ENCODE peak calls at places on chromosomes 1 and 21, in four cellular contexts. L is germinal center, Y is endothelial cell, Z is GM23248. D is an unnamed sample.
A peak's percentile ranks its signal among the peaks of the same experiment; 100 is the strongest.

GRCh38 chr1:52665173-52666020 is 32.4 kb downstream of the SHISAL2A start:
- DNase-seq in L (no peak), Y (no peak), Z (no peak), D (no peak)

GRCh38 chr1:212285685-212286436 is 651 bp downstream of the PPP2R5A start:
- DNase-seq in L (peak; percentile 72), Y (peak; percentile 57), Z (peak; percentile 83), D (peak; percentile 68)

GRCh38 chr1:90175490-90176157 is 180.7 kb downstream of the ZNF326 start:
- DNase-seq in L (no peak), Y (no peak), Z (peak; percentile 7), D (no peak)

GRCh38 chr1:109040627-109041613 is 982 bp downstream of the WDR47 start:
- DNase-seq in L (peak; percentile 49), Y (peak; percentile 31), Z (peak; percentile 54), D (no peak)

GRCh38 chr21:43021191-43021590 is 46.8 kb downstream of the PKNOX1 start:
- DNase-seq in L (no peak), Y (no peak), Z (no peak), D (no peak)

GRCh38 chr1:183301239-183301638 is 115.2 kb downstream of the LAMC2 start:
- DNase-seq in L (no peak), Y (no peak), Z (no peak), D (no peak)

GRCh38 chr1:6263716-6264115 is 2.8 kb upstream of the GPR153 start:
- DNase-seq in L (no peak), Y (no peak), Z (peak; percentile 58), D (no peak)

GRCh38 chr1:162087118-162087517 is 17.6 kb downstream of the NOS1AP start:
- DNase-seq in L (no peak), Y (no peak), Z (peak; percentile 37), D (no peak)

GRCh38 chr1:154729031-154729442 is 121.1 kb upstream of the ADAR start:
- DNase-seq in L (no peak), Y (no peak), Z (peak; percentile 53), D (no peak)

GRCh38 chr1:245710961-245711903 is 556.4 kb downstream of the KIF26B start:
- DNase-seq in L (no peak), Y (no peak), Z (no peak), D (no peak)

GRCh38 chr1:202954057-202954745 is 3.9 kb downstream of the ADIPOR1 start:
- DNase-seq in L (no peak), Y (no peak), Z (no peak), D (no peak)

D was measured in Caco-2.